ENCODE peak calls at places on chromosomes 5 and 9, in five cellular contexts. One of them, this sample, is unnamed.

GRCh38 chr9:126084696-126085095 is 241.9 kb upstream of the MVB12B start:
- DNase-seq in H7: no peak
- DNase-seq in BJ: no peak
- DNase-seq in cardiac fibroblast: no peak
- DNase-seq in MM.1S: no peak
- DNase-seq in this sample: no peak

GRCh38 chr5:149829954-149830353 is 99.8 kb downstream of the PPARGC1B start:
- DNase-seq in H7: peak
- DNase-seq in BJ: no peak
- DNase-seq in cardiac fibroblast: no peak
- DNase-seq in MM.1S: no peak
- DNase-seq in this sample: no peak

GRCh38 chr5:159510282-159510681 is 180.0 kb upstream of the IL12B start:
- DNase-seq in H7: peak
- DNase-seq in BJ: peak
- DNase-seq in cardiac fibroblast: peak
- DNase-seq in MM.1S: no peak
- DNase-seq in this sample: no peak

GRCh38 chr9:114098660-114099522 is at the start of gene KIF12:
- DNase-seq in H7: peak
- DNase-seq in BJ: no peak
- DNase-seq in cardiac fibroblast: no peak
- DNase-seq in MM.1S: no peak
- DNase-seq in this sample: no peak

GRCh38 chr9:36659500-36659899 is 86.8 kb downstream of the MELK start:
- DNase-seq in H7: no peak
- DNase-seq in BJ: no peak
- DNase-seq in cardiac fibroblast: no peak
- DNase-seq in MM.1S: peak
- DNase-seq in this sample: no peak

GRCh38 chr5:76544268-76544926 is 78.8 kb downstream of the F2RL2 start:
- DNase-seq in H7: peak
- DNase-seq in BJ: no peak
- DNase-seq in cardiac fibroblast: peak
- DNase-seq in MM.1S: peak
- DNase-seq in this sample: no peak

GRCh38 chr9:126705311-126705766 is 91.6 kb downstream of the LMX1B start:
- DNase-seq in H7: peak
- DNase-seq in BJ: no peak
- DNase-seq in cardiac fibroblast: peak
- DNase-seq in MM.1S: peak
- DNase-seq in this sample: peak

GRCh38 chr9:133603165-133603927 is 5.8 kb downstream of the FAM163B start:
- DNase-seq in H7: peak
- DNase-seq in BJ: no peak
- DNase-seq in cardiac fibroblast: no peak
- DNase-seq in MM.1S: no peak
- DNase-seq in this sample: no peak

GRCh38 chr5:4208537-4208936 is 612.9 kb downstream of the IRX1 start:
- DNase-seq in H7: no peak
- DNase-seq in BJ: no peak
- DNase-seq in cardiac fibroblast: no peak
- DNase-seq in MM.1S: no peak
- DNase-seq in this sample: no peak

GRCh38 chr5:104598285-104598684 is 1035.7 kb upstream of the NUDT12 start:
- DNase-seq in H7: no peak
- DNase-seq in BJ: no peak
- DNase-seq in cardiac fibroblast: no peak
- DNase-seq in MM.1S: no peak
- DNase-seq in this sample: no peak

DNA sequence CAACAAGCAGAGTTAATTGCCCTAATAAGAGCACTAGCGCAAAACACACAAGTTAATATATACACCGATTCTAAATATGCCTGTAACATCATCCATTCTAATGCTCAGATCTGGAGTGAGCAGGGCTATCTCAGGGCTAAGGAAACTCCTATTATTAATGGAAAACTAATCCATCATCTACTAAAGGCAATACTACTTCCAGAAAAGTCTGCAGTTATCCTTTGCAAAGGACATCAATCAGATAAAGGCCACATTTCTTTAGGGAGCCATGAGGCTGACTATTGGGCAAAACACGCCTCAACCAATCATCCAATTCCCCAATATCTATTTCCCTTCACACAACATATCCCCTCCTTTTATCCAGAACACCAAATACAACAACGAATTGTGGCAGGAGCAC is 1032.3 kb upstream of the NUDT12 start:
- DNase-seq in H7: no peak
- DNase-seq in BJ: no peak
- DNase-seq in cardiac fibroblast: no peak
- DNase-seq in MM.1S: no peak
- DNase-seq in this sample: no peak
- H3K4me3 ChIP-seq in H7: no peak
- H3K4me3 ChIP-seq in BJ: no peak
- H3K4me3 ChIP-seq in cardiac fibroblast: no peak
- H3K4me3 ChIP-seq in MM.1S: no peak
- H3K4me3 ChIP-seq in this sample: no peak

GRCh38 chr5:96932026-96932425 is 3.9 kb upstream of the LNPEP start:
- DNase-seq in H7: no peak
- DNase-seq in BJ: no peak
- DNase-seq in cardiac fibroblast: no peak
- DNase-seq in MM.1S: no peak
- DNase-seq in this sample: no peak

GRCh38 chr5:96928931-96929708 is 6.8 kb upstream of the LNPEP start:
- DNase-seq in H7: no peak
- DNase-seq in BJ: no peak
- DNase-seq in cardiac fibroblast: no peak
- DNase-seq in MM.1S: no peak
- DNase-seq in this sample: no peak

GRCh38 chr5:96931605-96932004 is 4.3 kb upstream of the LNPEP start:
- DNase-seq in H7: no peak
- DNase-seq in BJ: no peak
- DNase-seq in cardiac fibroblast: no peak
- DNase-seq in MM.1S: no peak
- DNase-seq in this sample: no peak

GRCh38 chr5:96930589-96930988 is 5.3 kb upstream of the LNPEP start:
- DNase-seq in H7: no peak
- DNase-seq in BJ: no peak
- DNase-seq in cardiac fibroblast: no peak
- DNase-seq in MM.1S: no peak
- DNase-seq in this sample: no peak

GRCh38 chr5:96930058-96930457 is 5.8 kb upstream of the LNPEP start:
- DNase-seq in H7: no peak
- DNase-seq in BJ: no peak
- DNase-seq in cardiac fibroblast: no peak
- DNase-seq in MM.1S: no peak
- DNase-seq in this sample: no peak
- H3K4me3 ChIP-seq in H7: no peak
- H3K4me3 ChIP-seq in BJ: no peak
- H3K4me3 ChIP-seq in cardiac fibroblast: no peak
- H3K4me3 ChIP-seq in MM.1S: no peak
- H3K4me3 ChIP-seq in this sample: no peak

DNA sequence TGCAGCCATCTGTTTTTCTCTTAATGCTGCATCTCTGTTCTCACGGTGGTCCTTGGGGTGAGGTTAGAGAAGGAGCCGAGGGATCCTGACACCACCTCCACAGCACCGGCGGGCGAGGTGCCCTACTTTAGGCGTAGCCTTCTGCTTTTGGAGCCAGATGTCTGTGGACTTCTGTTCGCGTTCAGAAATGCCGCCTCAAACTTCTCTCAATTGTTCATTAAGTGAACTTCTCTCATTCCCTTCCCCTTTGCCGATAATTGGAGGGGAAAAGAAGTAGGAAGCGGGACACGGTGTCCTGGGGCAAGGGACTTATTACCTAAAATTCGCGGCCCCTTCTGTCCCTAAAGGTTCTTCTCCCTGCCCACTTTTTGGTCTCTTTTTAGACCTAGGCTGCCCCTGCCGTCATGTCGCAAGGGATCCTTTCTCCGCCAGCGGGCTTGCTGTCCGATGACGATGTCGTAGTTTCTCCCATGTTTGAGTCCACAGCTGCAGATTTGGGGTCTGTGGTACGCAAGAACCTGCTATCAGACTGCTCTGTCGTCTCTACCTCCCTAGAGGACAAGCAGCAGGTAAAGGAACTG is 455 bp downstream of the KIF20A start:
- DNase-seq in H7: no peak
- DNase-seq in BJ: no peak
- DNase-seq in cardiac fibroblast: no peak
- DNase-seq in MM.1S: peak
- DNase-seq in this sample: no peak
- H3K4me3 ChIP-seq in H7: peak
- H3K4me3 ChIP-seq in BJ: peak
- H3K4me3 ChIP-seq in cardiac fibroblast: peak
- H3K4me3 ChIP-seq in MM.1S: peak
- H3K4me3 ChIP-seq in this sample: peak

GRCh38 chr5:50967388-50968039 is 301.1 kb downstream of the PARP8 start:
- DNase-seq in H7: peak
- DNase-seq in BJ: no peak
- DNase-seq in cardiac fibroblast: no peak
- DNase-seq in MM.1S: peak
- DNase-seq in this sample: no peak

GRCh38 chr5:50965621-50966362 is 299.4 kb downstream of the PARP8 start:
- DNase-seq in H7: peak
- DNase-seq in BJ: no peak
- DNase-seq in cardiac fibroblast: no peak
- DNase-seq in MM.1S: no peak
- DNase-seq in this sample: no peak

GRCh38 chr5:50969207-50970145 is 303.0 kb downstream of the PARP8 start:
- DNase-seq in H7: peak
- DNase-seq in BJ: no peak
- DNase-seq in cardiac fibroblast: no peak
- DNase-seq in MM.1S: no peak
- DNase-seq in this sample: no peak

GRCh38 chr5:50966986-50967385 is 300.5 kb downstream of the PARP8 start:
- DNase-seq in H7: no peak
- DNase-seq in BJ: no peak
- DNase-seq in cardiac fibroblast: no peak
- DNase-seq in MM.1S: no peak
- DNase-seq in this sample: no peak

DNA sequence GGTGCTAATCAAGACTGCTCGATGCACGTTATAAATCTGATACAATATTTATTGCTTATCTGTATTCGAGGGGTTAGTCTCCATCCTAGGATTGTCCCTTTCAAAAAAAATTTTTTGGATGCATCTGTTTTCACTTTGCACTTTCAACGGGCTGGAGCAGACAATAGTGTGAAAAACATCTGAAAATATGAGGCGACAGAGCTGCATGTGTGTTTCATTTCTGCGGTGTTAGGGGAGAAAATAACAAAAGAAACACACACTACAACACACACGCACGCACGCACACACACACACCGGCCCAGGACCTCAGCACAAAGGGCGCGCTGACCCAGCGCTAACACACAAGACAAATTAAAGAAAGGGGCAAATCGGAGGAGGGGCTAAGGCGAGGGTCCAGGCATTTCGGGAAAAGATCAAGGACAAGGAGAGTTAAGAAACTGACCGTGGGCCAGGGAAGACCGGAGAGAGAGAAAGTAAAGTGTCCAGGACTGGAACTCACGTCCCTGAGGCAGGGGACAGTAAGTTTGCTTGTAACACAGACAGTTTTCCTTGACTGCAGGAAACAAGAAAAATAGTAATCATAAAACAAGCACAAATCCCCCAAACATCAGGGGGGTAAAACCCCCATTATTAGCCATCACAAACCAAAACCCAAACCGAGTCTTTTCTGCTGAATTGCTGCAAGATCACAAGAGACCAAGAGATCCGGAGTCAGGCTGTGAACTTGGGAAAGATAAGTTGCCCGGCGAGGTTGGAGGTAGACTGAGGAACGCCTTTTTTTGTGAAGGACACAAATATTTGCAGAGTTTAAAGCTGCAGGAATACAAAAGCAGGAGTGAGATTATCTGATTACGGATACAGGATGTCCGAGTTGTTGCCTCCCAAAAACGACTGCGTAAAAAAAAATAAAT is 302.1 kb downstream of the PARP8 start:
- DNase-seq in H7: no peak
- DNase-seq in BJ: no peak
- DNase-seq in cardiac fibroblast: no peak
- DNase-seq in MM.1S: no peak
- DNase-seq in this sample: no peak
- H3K4me3 ChIP-seq in H7: peak
- H3K4me3 ChIP-seq in BJ: no peak
- H3K4me3 ChIP-seq in cardiac fibroblast: no peak
- H3K4me3 ChIP-seq in MM.1S: peak
- H3K4me3 ChIP-seq in this sample: peak

GRCh38 chr5:107090471-107090870 is 580.3 kb downstream of the EFNA5 start:
- DNase-seq in H7: no peak
- DNase-seq in BJ: no peak
- DNase-seq in cardiac fibroblast: no peak
- DNase-seq in MM.1S: no peak
- DNase-seq in this sample: no peak
- H3K4me3 ChIP-seq in H7: no peak
- H3K4me3 ChIP-seq in BJ: no peak
- H3K4me3 ChIP-seq in cardiac fibroblast: no peak
- H3K4me3 ChIP-seq in MM.1S: no peak
- H3K4me3 ChIP-seq in this sample: no peak